ENCODE peak calls at places on chromosomes 11 and 22, in eight cellular contexts. Z, L, A, D, T, X, M and U are unnamed samples.

GRCh38 chr22:31287818-31288495 is 4.3 kb downstream of the PIK3IP1 start:
- DNase-seq in X (no peak), Z (no peak), L (no peak), D (no peak), T (no peak), A (no peak), M (no peak), U (no peak)

GRCh38 chr11:80443177-80443576 is 1002.3 kb upstream of the TENM4 start:
- DNase-seq in T (no peak), Z (no peak), A (no peak), L (no peak), D (no peak), M (peak; percentile 17), X (no peak), U (no peak)

GRCh38 chr11:32774081-32774480 is 20.4 kb downstream of the CCDC73 start:
- DNase-seq in A (no peak), Z (no peak), D (no peak), T (no peak), L (no peak), M (no peak), X (no peak), U (no peak)

GRCh38 chr11:112163875-112164521 is at the start of gene IL18:
- DNase-seq in Z (peak; percentile 46), A (peak; percentile 84), L (no peak), X (no peak), D (no peak), M (no peak), T (no peak), U (no peak)

GRCh38 chr22:29202231-29203192 is 3.2 kb upstream of the EMID1 start:
- DNase-seq in A (peak; percentile 88), M (peak; percentile 64), L (peak; percentile 15), T (no peak), D (peak; percentile 21), Z (peak; percentile 78), X (no peak), U (peak; percentile 92)

GRCh38 chr11:2434506-2435255 is 9.6 kb downstream of the TRPM5 start:
- DNase-seq in X (no peak), T (no peak), Z (no peak), L (no peak), D (no peak), A (no peak), M (no peak), U (no peak)

GRCh38 chr22:48373626-48374173 is 1454.0 kb downstream of the BRD1 start:
- DNase-seq in D (no peak), L (no peak), A (peak; percentile 32), T (no peak), M (no peak), Z (no peak), X (no peak), U (no peak)

GRCh38 chr22:50144005-50144614 is 26.4 kb upstream of the PANX2 start:
- DNase-seq in Z (no peak), M (no peak), T (no peak), L (no peak), A (no peak), X (no peak), D (no peak), U (no peak)

GRCh38 chr22:41916745-41917358 is 2.0 kb upstream of the SHISA8 start:
- DNase-seq in T (no peak), X (no peak), A (peak; percentile 68), Z (no peak), D (no peak), M (no peak), L (no peak), U (no peak)

GRCh38 chr11:39990413-39990812 is 1469.0 kb downstream of the LRRC4C start:
- DNase-seq in A (no peak), D (no peak), Z (no peak), X (no peak), L (no peak), T (no peak), M (no peak), U (no peak)

GRCh38 chr11:60454212-60454611 is 1.4 kb upstream of the MS4A1 start:
- DNase-seq in D (no peak), X (no peak), T (no peak), Z (no peak), L (no peak), A (no peak), M (no peak), U (no peak)

GRCh38 chr22:37848587-37849088 is 581 bp upstream of the EIF3L start:
- DNase-seq in X (no peak), T (no peak), Z (no peak), A (no peak), L (no peak), M (no peak), D (peak; percentile 4), U (no peak)

GRCh38 chr11:88175004-88175706 is at the start of gene RAB38:
- DNase-seq in L (no peak), A (peak; percentile 77), M (no peak), X (peak; percentile 20), T (no peak), Z (peak; percentile 14), D (peak; percentile 12), U (no peak)

GRCh38 chr11:35237860-35238715 is 99.1 kb downstream of the CD44 start:
- DNase-seq in A (no peak), L (peak; percentile 11), M (no peak), D (peak; percentile 39), Z (peak; percentile 26), T (no peak), X (peak; percentile 48), U (no peak)

GRCh38 chr11:108562746-108563581 is 30.6 kb downstream of the EXPH5 start:
- DNase-seq in A (no peak), L (no peak), D (no peak), Z (no peak), M (no peak), T (no peak), X (no peak), U (no peak)

GRCh38 chr11:1226226-1226961 is 3.5 kb downstream of the MUC5B start:
- DNase-seq in M (no peak), A (peak; percentile 76), X (no peak), T (no peak), Z (peak; percentile 59), L (no peak), D (no peak), U (peak; percentile 15)

GRCh38 chr11:110818032-110818687 is 105.9 kb upstream of the ARHGAP20 start:
- DNase-seq in A (no peak), X (no peak), L (no peak), M (peak; percentile 83), Z (no peak), D (no peak), T (no peak), U (no peak)

GRCh38 chr22:40044102-40044869 is 49.5 kb downstream of the FAM83F start:
- DNase-seq in Z (peak; percentile 85), D (peak; percentile 99), T (peak; percentile 93), X (peak; percentile 98), A (peak; percentile 96), M (peak; percentile 98), L (peak; percentile 98), U (peak; percentile 96)

GRCh38 chr11:66727282-66727882 is 1.6 kb downstream of the SPTBN2 start:
- DNase-seq in M (peak; percentile 38), T (no peak), X (peak; percentile 12), D (peak; percentile 27), Z (no peak), A (no peak), L (no peak), U (peak; percentile 99)

GRCh38 chr22:36613958-36614357 is 85.0 kb upstream of the EIF3D start:
- DNase-seq in D (no peak), T (no peak), M (peak; percentile 37), Z (no peak), L (no peak), X (no peak), A (no peak), U (no peak)

GRCh38 chr11:126588630-126589491 is 233.4 kb downstream of the ST3GAL4 start:
- DNase-seq in T (no peak), Z (no peak), X (no peak), L (no peak), A (peak; percentile 68), D (peak; percentile 82), M (no peak), U (no peak)

GRCh38 chr11:7457211-7457610 is 28.1 kb upstream of the OLFML1 start:
- DNase-seq in X (no peak), M (peak; percentile 69), A (no peak), D (no peak), T (no peak), Z (no peak), L (no peak), U (no peak)

GRCh38 chr22:43275545-43275981 is 67.6 kb downstream of the SCUBE1 start:
- DNase-seq in X (no peak), Z (no peak), T (no peak), L (no peak), D (no peak), M (peak; percentile 92), A (no peak), U (no peak)

GRCh38 chr11:69972351-69972802 is 105.7 kb upstream of the ANO1 start:
- DNase-seq in A (no peak), T (no peak), Z (no peak), D (peak; percentile 72), X (no peak), M (no peak), L (no peak), U (no peak)

GRCh38 chr11:78860720-78861422 is 286.2 kb upstream of the NARS2 start:
- DNase-seq in Z (no peak), D (no peak), A (no peak), X (no peak), L (no peak), T (no peak), M (no peak), U (no peak)

GRCh38 chr11:115303929-115304328 is 200.3 kb downstream of the CADM1 start:
- DNase-seq in L (no peak), A (no peak), M (no peak), D (no peak), T (no peak), Z (no peak), X (no peak), U (no peak)

GRCh38 chr11:67032830-67033555 is 10.1 kb downstream of the SYT12 start:
- DNase-seq in X (no peak), L (no peak), D (no peak), Z (no peak), A (no peak), T (peak; percentile 41), M (peak; percentile 88), U (no peak)

GRCh38 chr11:36311926-36312592 is 16.0 kb downstream of the PRR5L start:
- DNase-seq in L (no peak), D (peak; percentile 12), M (peak; percentile 56), T (no peak), Z (no peak), A (no peak), X (no peak), U (no peak)

GRCh38 chr11:95977534-95978174 is 53.7 kb upstream of the MTMR2 start:
- DNase-seq in M (peak; percentile 84), A (no peak), X (no peak), T (no peak), Z (no peak), D (no peak), L (no peak), U (no peak)

GRCh38 chr11:13283636-13284035 is 6.0 kb downstream of the BMAL1 start:
- DNase-seq in Z (no peak), X (no peak), A (no peak), L (no peak), M (no peak), D (no peak), T (no peak), U (no peak)

GRCh38 chr11:134581966-134582787 is 170.1 kb upstream of the B3GAT1 start:
- DNase-seq in A (no peak), Z (no peak), M (no peak), L (no peak), X (no peak), D (no peak), T (no peak), U (no peak)

GRCh38 chr11:16806791-16807190 is 68.3 kb downstream of the C11orf58 start:
- DNase-seq in A (peak; percentile 54), X (no peak), M (no peak), T (no peak), L (no peak), Z (no peak), D (no peak), U (no peak)

GRCh38 chr22:35523167-35523928 is 17.3 kb upstream of the RASD2 start:
- DNase-seq in L (no peak), X (no peak), A (no peak), Z (no peak), D (peak; percentile 80), M (no peak), T (no peak), U (no peak)